ENCODE peak calls at places on chromosomes 12 and 14, in six cellular contexts. P, B, M, T, A and S are unnamed samples.

GRCh38 chr12:77236066-77236465 is 170.7 kb upstream of the E2F7 start:
- DNase-seq in P (no peak), B (no peak), M (no peak), T (no peak), A (no peak), S (no peak)

GRCh38 chr14:102187044-102187443 is 47.3 kb downstream of the WDR20 start:
- DNase-seq in P (no peak), B (peak; percentile 45), M (peak; percentile 87), T (peak; percentile 57), A (no peak), S (no peak)

GRCh38 chr14:22536853-22537338 is 52.1 kb downstream of the DAD1 start:
- DNase-seq in P (no peak), B (peak; percentile 98), M (peak; percentile 98), T (peak; percentile 92), A (peak; percentile 85), S (no peak)

GRCh38 chr14:49770212-49770817 is 2.4 kb downstream of the KLHDC2 start:
- DNase-seq in P (no peak), B (no peak), M (peak; percentile 5), T (no peak), A (no peak), S (no peak)

GRCh38 chr12:28178775-28179174 is 11.5 kb upstream of the CCDC91 start:
- DNase-seq in P (no peak), B (no peak), M (no peak), T (no peak), A (no peak), S (no peak)

GRCh38 chr12:51238037-51238509 is 553 bp upstream of the DAZAP2 start:
- DNase-seq in P (no peak), B (no peak), M (no peak), T (no peak), A (no peak), S (no peak)

GRCh38 chr12:39352470-39352869 is 90.5 kb downstream of the KIF21A start:
- DNase-seq in P (no peak), B (no peak), M (no peak), T (no peak), A (no peak), S (no peak)

GRCh38 chr12:1117970-1118563 is 127.0 kb downstream of the ERC1 start:
- DNase-seq in P (peak; percentile 84), B (peak; percentile 81), M (peak; percentile 79), T (peak; percentile 74), A (peak; percentile 52), S (peak; percentile 11)

GRCh38 chr12:107522692-107523477 is 162.7 kb upstream of the PWP1 start:
- DNase-seq in P (no peak), B (no peak), M (no peak), T (peak; percentile 15), A (no peak), S (peak; percentile 53)

GRCh38 chr14:31677052-31677451 is 115.8 kb downstream of the NUBPL start:
- DNase-seq in P (no peak), B (no peak), M (no peak), T (no peak), A (no peak), S (no peak)

GRCh38 chr12:103495783-103496456 is at the start of gene C12orf42:
- DNase-seq in P (peak; percentile 54), B (peak; percentile 5), M (no peak), T (peak; percentile 32), A (no peak), S (peak; percentile 35)

GRCh38 chr12:19833775-19834501 is 394.6 kb downstream of the AEBP2 start:
- DNase-seq in P (no peak), B (no peak), M (peak; percentile 8), T (peak; percentile 19), A (no peak), S (no peak)

GRCh38 chr12:31431721-31432120 is 105.8 kb upstream of the SINHCAF start:
- DNase-seq in P (no peak), B (no peak), M (peak; percentile 71), T (no peak), A (no peak), S (no peak)

GRCh38 chr12:132774159-132774558 is 12.5 kb upstream of the ANKLE2 start:
- DNase-seq in P (no peak), B (no peak), M (no peak), T (no peak), A (no peak), S (no peak)

GRCh38 chr12:115341442-115341841 is 657.5 kb upstream of the TBX3 start:
- DNase-seq in P (peak; percentile 25), B (peak; percentile 70), M (peak; percentile 100), T (peak; percentile 28), A (peak; percentile 84), S (no peak)

GRCh38 chr12:50073712-50074111 is 11.4 kb upstream of the SMARCD1 start:
- DNase-seq in P (no peak), B (no peak), M (no peak), T (no peak), A (no peak), S (no peak)

GRCh38 chr12:50074936-50075807 is 10.0 kb upstream of the SMARCD1 start:
- DNase-seq in P (peak; percentile 90), B (peak; percentile 82), M (peak; percentile 76), T (peak; percentile 72), A (peak; percentile 84), S (peak; percentile 93)

GRCh38 chr12:50075808-50076170 is 9.4 kb upstream of the SMARCD1 start:
- DNase-seq in P (no peak), B (no peak), M (no peak), T (no peak), A (no peak), S (no peak)

GRCh38 chr12:50072198-50072907 is 12.8 kb upstream of the SMARCD1 start:
- DNase-seq in P (no peak), B (no peak), M (no peak), T (no peak), A (no peak), S (no peak)

GRCh38 chr12:50073206-50073605 is 11.9 kb upstream of the SMARCD1 start:
- DNase-seq in P (no peak), B (no peak), M (no peak), T (no peak), A (no peak), S (no peak)
- H3K4me3 ChIP-seq in P (no peak overlapping the region), B (no peak overlapping the region), M (no peak overlapping the region), T (no peak overlapping the region), A (no peak overlapping the region), S (no peak overlapping the region)

GRCh38 chr12:79901506-79901905 is 33.4 kb downstream of the PPP1R12A start:
- DNase-seq in P (no peak), B (no peak), M (no peak), T (no peak), A (no peak), S (no peak)

GRCh38 chr12:79897617-79898016 is 37.3 kb downstream of the PPP1R12A start:
- DNase-seq in P (no peak), B (no peak), M (peak; percentile 95), T (peak; percentile 33), A (no peak), S (peak; percentile 4)

GRCh38 chr12:79900199-79900598 is 34.7 kb downstream of the PPP1R12A start:
- DNase-seq in P (no peak), B (no peak), M (no peak), T (no peak), A (no peak), S (no peak)

GRCh38 chr12:79895804-79896203 is 39.1 kb downstream of the PPP1R12A start:
- DNase-seq in P (no peak), B (no peak), M (no peak), T (no peak), A (no peak), S (no peak)

DNA sequence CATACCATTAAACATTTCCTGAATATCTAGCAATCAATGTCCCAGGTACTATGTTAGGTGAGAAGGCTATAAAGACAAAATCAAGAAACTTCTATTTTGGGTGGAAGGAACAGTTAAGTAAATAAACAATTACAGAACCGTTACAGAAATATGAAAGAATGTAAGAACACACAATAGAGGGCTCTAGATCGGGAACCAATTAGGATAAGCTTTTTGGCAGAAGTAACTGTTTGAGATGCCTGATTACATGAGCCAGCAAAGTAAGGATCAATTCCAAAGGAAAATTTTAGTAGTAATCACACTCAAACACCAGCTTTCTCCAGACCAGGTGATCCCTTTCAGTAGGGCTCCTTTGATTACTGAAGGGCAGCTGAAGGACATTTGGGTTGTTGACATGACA is 33.9 kb downstream of the PPP1R12A start:
- DNase-seq in P (no peak), B (no peak), M (no peak), T (no peak), A (no peak), S (no peak)
- H3K27me3 ChIP-seq in P (no peaks in the 10 kb centered on the region), B (no peaks in the 10 kb centered on the region), M (no peaks in the 10 kb centered on the region), T (no peaks in the 10 kb centered on the region), A (no peaks in the 10 kb centered on the region), S (no peaks in the 10 kb centered on the region)

GRCh38 chr12:52517005-52517835 is 3.0 kb downstream of the KRT5 start:
- DNase-seq in P (peak; percentile 7), B (no peak), M (no peak), T (no peak), A (no peak), S (peak; percentile 8)
- H3K36me3 ChIP-seq in P (no peaks in the 10 kb centered on the region), B (no peaks in the 10 kb centered on the region), M (no peaks in the 10 kb centered on the region), T (no peaks in the 10 kb centered on the region), A (no peaks in the 10 kb centered on the region), S (no peaks in the 10 kb centered on the region)

DNA sequence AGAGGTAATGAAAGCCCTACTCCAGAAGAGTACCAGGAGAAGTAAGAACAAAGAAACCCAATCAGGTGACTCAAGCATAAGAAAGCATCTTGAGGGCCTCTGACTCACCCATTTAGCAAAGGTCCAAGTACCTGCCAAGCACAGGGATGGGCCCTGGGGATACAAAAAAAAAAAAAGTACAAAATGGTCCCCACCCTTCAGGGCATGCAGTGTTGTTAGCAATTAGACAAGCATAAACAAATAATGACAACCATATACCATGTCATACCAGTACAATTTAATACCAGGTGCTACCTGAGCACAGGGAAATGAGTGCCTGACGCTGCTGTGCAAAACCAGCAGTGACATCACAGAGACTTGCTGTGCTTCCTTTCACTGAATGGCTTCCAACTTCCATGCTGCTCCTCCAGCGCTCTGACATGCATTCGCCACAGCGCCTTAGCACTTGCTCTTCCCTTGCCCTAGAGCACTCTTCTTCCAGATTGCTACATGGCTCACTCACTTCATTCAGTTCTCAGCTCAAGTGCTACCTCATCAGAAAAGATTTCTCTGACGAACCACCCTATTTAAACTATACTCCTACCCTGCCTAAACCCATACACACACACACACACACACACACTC is 12.7 kb upstream of the EPS8 start:
- DNase-seq in P (no peak), B (no peak), M (peak; percentile 85), T (no peak), A (no peak), S (no peak)
- H3K4me3 ChIP-seq in P (no peak overlapping the region), B (no peak overlapping the region), M (no peak overlapping the region), T (no peak overlapping the region), A (no peak overlapping the region), S (no peak overlapping the region)

DNA sequence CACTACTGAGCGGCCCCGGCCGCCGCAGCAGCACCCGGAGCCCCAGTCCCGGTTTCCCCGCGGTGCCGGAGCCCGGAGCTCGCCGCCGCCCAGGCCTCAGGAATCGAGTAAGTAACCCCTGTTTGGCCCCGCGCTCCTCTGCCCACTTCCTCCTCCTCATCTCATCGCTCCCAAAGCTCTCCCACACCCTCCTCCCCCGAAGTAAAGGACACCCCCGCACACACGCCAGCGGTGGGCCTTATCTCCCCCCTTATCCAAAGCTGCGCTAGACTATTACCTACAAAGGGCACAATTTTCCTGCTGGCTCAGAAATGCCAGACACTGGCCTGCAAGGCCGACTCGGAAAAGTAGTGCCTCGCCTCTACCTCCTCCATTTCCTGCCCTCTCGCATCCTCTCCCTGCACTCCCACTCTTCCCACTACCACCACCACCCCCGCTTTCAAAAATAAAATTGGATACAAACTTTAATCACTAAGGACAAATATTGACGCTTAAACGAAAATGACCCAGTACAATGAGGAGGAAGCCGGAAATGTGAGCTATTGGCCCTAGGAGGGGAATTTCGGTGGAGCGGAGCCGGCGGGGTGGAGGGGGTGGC is 581 bp upstream of the FOXG1 start:
- DNase-seq in P (no peak), B (no peak), M (no peak), T (no peak), A (no peak), S (peak; percentile 76)
- H3K27me3 ChIP-seq in P (no peaks in the 10 kb centered on the region), B (peaks cover 88% of the 10 kb centered on the region), M (peaks cover 69% of the 10 kb centered on the region), T (peaks cover 89% of the 10 kb centered on the region), A (peaks cover 94% of the 10 kb centered on the region), S (peaks cover 92% of the 10 kb centered on the region)